ENCODE peak calls at places on chromosomes 3 and 15, in four cellular contexts. X is mammary epithelial cell, A is fibroblast of lung, T is GM12878. H is an unnamed sample.
A peak's percentile ranks its signal among the peaks of the same experiment; 100 is the strongest.

GRCh38 chr15:86743283-86743903 is 663.7 kb downstream of the AGBL1 start:
- DNase-seq in X (peak; percentile 43), A (peak; percentile 6), T (no peak), H (peak; percentile 9)

GRCh38 chr3:66863205-66864135 is 134.6 kb upstream of the KBTBD8 start:
- DNase-seq in X (no peak), A (no peak), T (no peak), H (no peak)

GRCh38 chr3:101128786-101129185 is 135.6 kb upstream of the ABI3BP start:
- DNase-seq in X (peak; percentile 48), A (peak; percentile 20), T (no peak), H (peak; percentile 4)

GRCh38 chr3:170869240-170869592 is 779 bp downstream of the RPL22L1 start:
- DNase-seq in X (peak; percentile 4), A (no peak), T (no peak), H (no peak)

GRCh38 chr3:57949779-57950618 is 58.2 kb upstream of the FLNB start:
- DNase-seq in X (peak; percentile 73), A (peak; percentile 58), T (no peak), H (no peak)

GRCh38 chr3:108125550-108126071 is 34.8 kb upstream of the CD47 start:
- DNase-seq in X (no peak), A (no peak), T (peak; percentile 83), H (no peak)

GRCh38 chr3:188745031-188745430 is 426.7 kb upstream of the TPRG1 start:
- DNase-seq in X (no peak), A (no peak), T (no peak), H (no peak)

GRCh38 chr3:78918361-78919020 is 849.3 kb downstream of the ROBO1 start:
- DNase-seq in X (peak; percentile 27), A (peak; percentile 56), T (peak; percentile 38), H (peak; percentile 51)

GRCh38 chr15:100016632-100017031 is 283.4 kb upstream of the LYSMD4 start:
- DNase-seq in X (no peak), A (no peak), T (no peak), H (no peak)

GRCh38 chr3:124168271-124168670 is 176.3 kb upstream of the ROPN1 start:
- DNase-seq in X (peak; percentile 13), A (peak; percentile 74), T (no peak), H (peak; percentile 72)

GRCh38 chr15:97903560-97904195 is 56.8 kb upstream of the ARRDC4 start:
- DNase-seq in X (no peak), A (no peak), T (no peak), H (no peak)

GRCh38 chr15:28981351-28981720 is 95.6 kb downstream of the APBA2 start:
- DNase-seq in X (no peak), A (peak; percentile 70), T (no peak), H (peak; percentile 66)

GRCh38 chr3:39505866-39506738 is 38.6 kb downstream of the MOBP start:
- DNase-seq in X (no peak), A (no peak), T (no peak), H (no peak)

GRCh38 chr3:36867810-36868209 is 77.0 kb downstream of the TRANK1 start:
- DNase-seq in X (no peak), A (no peak), T (no peak), H (no peak)

GRCh38 chr3:36871379-36872126 is 73.3 kb downstream of the TRANK1 start:
- DNase-seq in X (no peak), A (no peak), T (no peak), H (no peak)

GRCh38 chr3:36866358-36866757 is 78.5 kb downstream of the TRANK1 start:
- DNase-seq in X (peak; percentile 32), A (peak; percentile 59), T (no peak), H (peak; percentile 34)

GRCh38 chr3:36864180-36865053 is 80.4 kb downstream of the TRANK1 start:
- DNase-seq in X (no peak), A (no peak), T (no peak), H (no peak)

DNA sequence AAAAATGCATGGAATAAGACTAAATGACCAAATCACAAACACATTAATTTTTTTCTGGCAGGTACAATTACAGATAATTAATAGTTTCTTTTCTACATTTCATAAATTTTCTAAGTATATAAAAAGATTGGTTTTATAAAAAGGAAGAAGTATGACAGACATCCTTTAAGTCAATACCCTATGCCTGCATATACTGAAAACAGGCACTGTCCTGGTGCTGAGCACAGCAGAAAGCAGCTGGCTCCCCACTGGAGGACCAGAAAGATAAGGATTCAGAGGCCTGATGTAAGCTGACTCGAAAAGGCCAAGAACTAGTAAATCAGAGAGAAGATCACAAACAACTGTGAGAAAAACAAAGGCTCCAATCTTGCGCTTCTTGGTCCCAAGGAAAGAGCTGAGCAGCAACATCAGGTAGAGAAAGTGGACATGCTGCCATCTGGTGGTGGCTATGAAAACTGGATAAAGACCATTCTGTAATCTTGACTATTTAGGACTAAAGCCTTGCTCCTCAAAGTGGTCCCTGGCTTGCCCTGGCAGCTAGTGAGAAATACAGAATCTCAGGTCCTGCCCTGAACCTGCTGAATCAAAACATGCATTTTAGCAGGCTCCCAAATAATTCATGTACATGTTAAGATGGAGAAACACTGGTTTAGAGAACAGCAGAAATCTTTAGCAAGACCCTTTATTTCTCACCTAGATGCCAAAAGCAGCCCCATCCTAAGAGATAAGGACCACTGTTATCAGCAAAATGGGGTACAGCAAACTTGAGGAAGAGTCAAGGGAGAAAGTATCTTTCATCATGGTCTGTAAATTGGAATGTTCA is 76.0 kb downstream of the TRANK1 start:
- DNase-seq in X (peak; percentile 45), A (peak; percentile 34), T (peak; percentile 16), H (peak; percentile 28)
- H2AFZ ChIP-seq in X (no peak overlapping the region), A (no peak overlapping the region), T (no peak overlapping the region), H (no peak overlapping the region)

DNA sequence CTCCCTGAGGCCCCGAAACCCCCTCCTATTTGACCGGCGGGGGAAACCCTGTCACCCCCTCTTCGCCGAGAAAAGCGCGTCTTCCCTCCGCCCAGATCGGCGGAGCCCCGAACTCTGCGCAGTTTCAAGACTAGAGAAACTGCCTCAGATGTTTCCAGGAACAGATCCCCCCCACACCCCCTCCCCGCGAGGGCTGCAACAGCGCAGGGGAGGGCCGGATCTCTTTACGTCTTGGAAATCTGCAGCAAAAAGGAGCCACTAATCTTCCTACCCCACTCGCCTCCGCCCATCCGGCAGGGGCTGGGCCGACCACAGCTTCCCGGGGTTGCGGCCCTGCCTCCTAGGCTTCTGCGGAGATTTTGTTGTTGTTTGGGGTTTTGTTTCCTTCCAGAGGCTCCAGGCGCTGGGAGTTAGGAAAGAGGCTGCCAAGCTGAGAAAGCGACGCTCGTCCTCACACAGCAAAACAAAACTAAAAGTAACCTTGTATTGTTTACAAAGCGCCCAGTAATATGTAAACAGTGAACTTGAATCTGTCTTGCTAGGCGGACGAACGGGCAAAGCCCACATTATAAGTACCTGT is 2.2 kb downstream of the FOXB1 start:
- DNase-seq in X (peak; percentile 36), A (peak; percentile 6), T (no peak), H (no peak)
- TF ChIP-seq EZH2 in X (no peak), A (no peak), T (no peak), H (peak; percentile 61)

GRCh38 chr3:9957214-9957613 is 5.0 kb upstream of the PRRT3 start:
- DNase-seq in X (no peak), A (peak; percentile 15), T (no peak), H (no peak)
- TF ChIP-seq CTCF in X (no peak), A (no peak), T (no peak), H (no peak)

DNA sequence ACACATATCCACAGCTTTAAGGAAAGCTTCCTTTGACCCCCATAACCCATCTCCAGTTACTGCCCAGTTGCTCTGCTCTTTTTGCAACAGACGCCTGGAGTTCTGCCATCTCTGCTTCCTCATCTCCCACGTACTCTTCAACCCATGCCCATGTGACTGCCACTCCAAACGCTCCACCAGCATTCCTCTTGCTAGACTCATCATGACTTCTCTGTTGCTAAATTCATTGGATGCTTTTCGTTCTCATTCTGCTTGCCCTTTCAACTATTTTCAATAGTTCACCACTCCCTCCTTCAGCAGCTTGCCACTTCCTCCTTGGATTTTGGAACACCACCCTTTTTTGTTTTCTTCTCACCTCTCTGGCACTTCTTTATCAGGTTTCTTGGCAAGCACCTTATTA is 2.7 kb upstream of the KNSTRN start:
- DNase-seq in X (peak; percentile 87), A (peak; percentile 97), T (no peak), H (peak; percentile 97)
- H2AFZ ChIP-seq in X (peak overlapping the region; percentile 28), A (no peak overlapping the region), T (no peak overlapping the region), H (peak overlapping the region; percentile 22)

GRCh38 chr15:96411056-96412031 is 80.8 kb downstream of the NR2F2 start:
- DNase-seq in X (no peak), A (no peak), T (no peak), H (no peak)

GRCh38 chr15:96408591-96409183 is 78.2 kb downstream of the NR2F2 start:
- DNase-seq in X (no peak), A (no peak), T (no peak), H (no peak)

GRCh38 chr15:96407482-96407881 is 77.0 kb downstream of the NR2F2 start:
- DNase-seq in X (no peak), A (no peak), T (no peak), H (no peak)

GRCh38 chr15:96410175-96411055 is 79.9 kb downstream of the NR2F2 start:
- DNase-seq in X (no peak), A (no peak), T (no peak), H (no peak)

GRCh38 chr15:96409231-96410138 is 79.0 kb downstream of the NR2F2 start:
- DNase-seq in X (no peak), A (no peak), T (no peak), H (peak; percentile 1)
- TF ChIP-seq EZH2 in X (peak; percentile 91), A (peak; percentile 40), T (no peak), H (peak; percentile 99)

GRCh38 chr3:32181370-32181769 is 57.1 kb upstream of the CMTM8 start:
- DNase-seq in X (no peak), A (no peak), T (no peak), H (no peak)

GRCh38 chr3:32176989-32177701 is 61.3 kb upstream of the CMTM8 start:
- DNase-seq in X (peak; percentile 75), A (peak; percentile 46), T (peak; percentile 15), H (peak; percentile 23)

GRCh38 chr3:32175607-32176197 is 62.8 kb upstream of the CMTM8 start:
- DNase-seq in X (peak; percentile 35), A (peak; percentile 41), T (no peak), H (peak; percentile 27)

GRCh38 chr3:32180151-32180850 is 58.2 kb upstream of the CMTM8 start:
- DNase-seq in X (no peak), A (no peak), T (no peak), H (no peak)

DNA sequence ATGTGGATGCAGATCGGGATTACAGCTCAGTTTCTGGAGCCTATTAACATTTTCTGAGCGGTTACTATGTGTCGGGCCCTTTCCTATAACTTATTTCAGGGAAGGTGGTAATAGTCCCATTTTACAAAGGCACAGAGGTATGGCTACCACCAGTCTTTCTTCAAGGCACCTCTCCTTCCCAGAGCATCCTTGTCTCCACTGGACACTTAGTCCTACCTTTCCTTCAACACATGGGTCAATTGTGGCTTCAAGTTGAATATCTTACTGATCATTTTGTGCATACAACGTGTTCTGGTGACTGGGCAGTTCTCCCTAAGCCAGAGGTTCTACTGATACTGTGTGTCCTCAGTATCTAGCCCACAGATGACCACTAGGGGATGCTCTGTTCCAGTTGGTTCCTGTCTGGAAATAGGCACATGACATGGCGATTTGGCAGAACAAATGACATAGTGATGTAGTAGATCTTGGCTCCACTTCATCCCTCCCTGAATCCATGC is 60.7 kb upstream of the CMTM8 start:
- DNase-seq in X (peak; percentile 79), A (peak; percentile 72), T (no peak), H (peak; percentile 63)
- TF ChIP-seq CTCF in X (peak; percentile 100), A (peak; percentile 83), T (peak; percentile 82), H (peak; percentile 94)

H was measured in astrocyte.